ENCODE peak calls at places on chromosomes 4 and X, in seven cellular contexts. One of them, this sample, is unnamed. For H3K4me1, the result is how much of the 10 kb centered on the place peaks cover.

GRCh38 chrX:63961964-63962363 is 176.9 kb upstream of the ARHGEF9 start:
- DNase-seq in tibial nerve: no peak
- DNase-seq in Peyer's patch: no peak
- DNase-seq in A673: no peak
- DNase-seq in mammary epithelial cell: no peak
- DNase-seq in K562: no peak
- DNase-seq in CD8-positive, alpha-beta T cell: no peak
- DNase-seq in this sample: no peak

GRCh38 chrX:10197597-10198210 is 40.9 kb downstream of the CLCN4 start:
- DNase-seq in tibial nerve: no peak
- DNase-seq in Peyer's patch: no peak
- DNase-seq in A673: no peak
- DNase-seq in mammary epithelial cell: no peak
- DNase-seq in K562: no peak
- DNase-seq in CD8-positive, alpha-beta T cell: no peak
- DNase-seq in this sample: no peak

GRCh38 chr4:153409412-153409811 is 56.7 kb upstream of the TMEM131L start:
- DNase-seq in tibial nerve: no peak
- DNase-seq in Peyer's patch: no peak
- DNase-seq in A673: no peak
- DNase-seq in mammary epithelial cell: peak
- DNase-seq in K562: peak
- DNase-seq in CD8-positive, alpha-beta T cell: no peak
- DNase-seq in this sample: no peak

GRCh38 chr4:121686265-121686664 is 10.5 kb downstream of the ANXA5 start:
- DNase-seq in tibial nerve: no peak
- DNase-seq in Peyer's patch: no peak
- DNase-seq in A673: no peak
- DNase-seq in mammary epithelial cell: peak
- DNase-seq in K562: no peak
- DNase-seq in CD8-positive, alpha-beta T cell: no peak
- DNase-seq in this sample: no peak

GRCh38 chrX:43968347-43968746 is 4.8 kb downstream of the NDP start:
- DNase-seq in tibial nerve: no peak
- DNase-seq in Peyer's patch: no peak
- DNase-seq in A673: no peak
- DNase-seq in mammary epithelial cell: no peak
- DNase-seq in K562: no peak
- DNase-seq in CD8-positive, alpha-beta T cell: no peak
- DNase-seq in this sample: no peak

GRCh38 chr4:120850048-120850599 is 72.4 kb downstream of the PRDM5 start:
- DNase-seq in tibial nerve: no peak
- DNase-seq in Peyer's patch: no peak
- DNase-seq in A673: no peak
- DNase-seq in mammary epithelial cell: no peak
- DNase-seq in K562: no peak
- DNase-seq in CD8-positive, alpha-beta T cell: no peak
- DNase-seq in this sample: no peak

GRCh38 chr4:7043521-7044414 is 596 bp downstream of the TADA2B start:
- DNase-seq in tibial nerve: no peak
- DNase-seq in Peyer's patch: peak
- DNase-seq in A673: peak
- DNase-seq in mammary epithelial cell: peak
- DNase-seq in K562: peak
- DNase-seq in CD8-positive, alpha-beta T cell: peak
- DNase-seq in this sample: peak

GRCh38 chr4:56049428-56050212 is 100.9 kb downstream of the CEP135 start:
- DNase-seq in tibial nerve: no peak
- DNase-seq in Peyer's patch: no peak
- DNase-seq in A673: peak
- DNase-seq in mammary epithelial cell: peak
- DNase-seq in K562: peak
- DNase-seq in CD8-positive, alpha-beta T cell: no peak
- DNase-seq in this sample: no peak

GRCh38 chr4:108959497-108959896 is 196.6 kb upstream of the ETNPPL start:
- DNase-seq in tibial nerve: no peak
- DNase-seq in Peyer's patch: no peak
- DNase-seq in A673: no peak
- DNase-seq in mammary epithelial cell: no peak
- DNase-seq in K562: no peak
- DNase-seq in CD8-positive, alpha-beta T cell: no peak
- DNase-seq in this sample: no peak

GRCh38 chr4:20944451-20944850 is 244.2 kb downstream of the PACRGL start:
- DNase-seq in tibial nerve: no peak
- DNase-seq in Peyer's patch: no peak
- DNase-seq in A673: no peak
- DNase-seq in mammary epithelial cell: no peak
- DNase-seq in K562: no peak
- DNase-seq in CD8-positive, alpha-beta T cell: no peak
- DNase-seq in this sample: no peak

GRCh38 chr4:108529984-108530901 is 90.1 kb upstream of the RPL34 start:
- DNase-seq in tibial nerve: no peak
- DNase-seq in Peyer's patch: no peak
- DNase-seq in A673: no peak
- DNase-seq in mammary epithelial cell: no peak
- DNase-seq in K562: no peak
- DNase-seq in CD8-positive, alpha-beta T cell: no peak
- DNase-seq in this sample: no peak

GRCh38 chr4:54093609-54094240 is 6.2 kb upstream of the GSX2 start:
- DNase-seq in tibial nerve: no peak
- DNase-seq in Peyer's patch: no peak
- DNase-seq in A673: no peak
- DNase-seq in mammary epithelial cell: no peak
- DNase-seq in K562: no peak
- DNase-seq in CD8-positive, alpha-beta T cell: no peak
- DNase-seq in this sample: no peak

GRCh38 chr4:5800496-5800895 is 89.5 kb downstream of the EVC start:
- DNase-seq in tibial nerve: no peak
- DNase-seq in Peyer's patch: no peak
- DNase-seq in A673: no peak
- DNase-seq in mammary epithelial cell: no peak
- DNase-seq in K562: no peak
- DNase-seq in CD8-positive, alpha-beta T cell: no peak
- DNase-seq in this sample: no peak

GRCh38 chrX:20451936-20452335 is 185.2 kb upstream of the RPS6KA3 start:
- DNase-seq in tibial nerve: no peak
- DNase-seq in Peyer's patch: no peak
- DNase-seq in A673: no peak
- DNase-seq in mammary epithelial cell: no peak
- DNase-seq in K562: no peak
- DNase-seq in CD8-positive, alpha-beta T cell: no peak
- DNase-seq in this sample: no peak

GRCh38 chr4:129623233-129623632 is 527.3 kb downstream of the C4orf33 start:
- DNase-seq in tibial nerve: no peak
- DNase-seq in Peyer's patch: no peak
- DNase-seq in A673: no peak
- DNase-seq in mammary epithelial cell: no peak
- DNase-seq in K562: no peak
- DNase-seq in CD8-positive, alpha-beta T cell: no peak
- DNase-seq in this sample: no peak

GRCh38 chr4:25925486-25926201 is 11.6 kb downstream of the SMIM20 start:
- DNase-seq in tibial nerve: peak
- DNase-seq in Peyer's patch: peak
- DNase-seq in A673: peak
- DNase-seq in mammary epithelial cell: peak
- DNase-seq in K562: peak
- DNase-seq in CD8-positive, alpha-beta T cell: peak
- DNase-seq in this sample: no peak

GRCh38 chr4:69617083-69617694 is 22.3 kb downstream of the UGT2A2 start:
- DNase-seq in tibial nerve: no peak
- DNase-seq in Peyer's patch: no peak
- DNase-seq in A673: peak
- DNase-seq in mammary epithelial cell: peak
- DNase-seq in K562: peak
- DNase-seq in CD8-positive, alpha-beta T cell: no peak
- DNase-seq in this sample: no peak

GRCh38 chrX:13763489-13763888 is 28.9 kb downstream of the OFD1 start:
- DNase-seq in tibial nerve: peak
- DNase-seq in Peyer's patch: no peak
- DNase-seq in A673: no peak
- DNase-seq in mammary epithelial cell: no peak
- DNase-seq in K562: no peak
- DNase-seq in CD8-positive, alpha-beta T cell: no peak
- DNase-seq in this sample: no peak
- TF ChIP-seq CTCF in tibial nerve: no peak
- TF ChIP-seq CTCF in Peyer's patch: no peak
- TF ChIP-seq CTCF in A673: no peak
- TF ChIP-seq CTCF in mammary epithelial cell: no peak
- TF ChIP-seq CTCF in K562: no peak
- TF ChIP-seq CTCF in CD8-positive, alpha-beta T cell: no peak
- TF ChIP-seq CTCF in this sample: no peak

GRCh38 chr4:144547678-144548298 is 98.2 kb upstream of the HHIP start:
- DNase-seq in tibial nerve: no peak
- DNase-seq in Peyer's patch: no peak
- DNase-seq in A673: no peak
- DNase-seq in mammary epithelial cell: no peak
- DNase-seq in K562: no peak
- DNase-seq in CD8-positive, alpha-beta T cell: no peak
- DNase-seq in this sample: no peak
- H3K27ac ChIP-seq in tibial nerve: no peak
- H3K27ac ChIP-seq in Peyer's patch: no peak
- H3K27ac ChIP-seq in A673: no peak
- H3K27ac ChIP-seq in mammary epithelial cell: no peak
- H3K27ac ChIP-seq in K562: no peak
- H3K27ac ChIP-seq in CD8-positive, alpha-beta T cell: no peak
- H3K27ac ChIP-seq in this sample: no peak

GRCh38 chr4:168839758-168840385 is 170.2 kb downstream of the CBR4 start:
- DNase-seq in tibial nerve: no peak
- DNase-seq in Peyer's patch: no peak
- DNase-seq in A673: no peak
- DNase-seq in mammary epithelial cell: no peak
- DNase-seq in K562: no peak
- DNase-seq in CD8-positive, alpha-beta T cell: no peak
- DNase-seq in this sample: no peak

GRCh38 chr4:168835880-168836454 is 174.1 kb downstream of the CBR4 start:
- DNase-seq in tibial nerve: no peak
- DNase-seq in Peyer's patch: no peak
- DNase-seq in A673: no peak
- DNase-seq in mammary epithelial cell: no peak
- DNase-seq in K562: no peak
- DNase-seq in CD8-positive, alpha-beta T cell: no peak
- DNase-seq in this sample: no peak

GRCh38 chr4:168840386-168840763 is 169.7 kb downstream of the CBR4 start:
- DNase-seq in tibial nerve: no peak
- DNase-seq in Peyer's patch: no peak
- DNase-seq in A673: no peak
- DNase-seq in mammary epithelial cell: no peak
- DNase-seq in K562: no peak
- DNase-seq in CD8-positive, alpha-beta T cell: no peak
- DNase-seq in this sample: no peak

GRCh38 chr4:168836482-168836881 is 173.6 kb downstream of the CBR4 start:
- DNase-seq in tibial nerve: no peak
- DNase-seq in Peyer's patch: no peak
- DNase-seq in A673: no peak
- DNase-seq in mammary epithelial cell: no peak
- DNase-seq in K562: no peak
- DNase-seq in CD8-positive, alpha-beta T cell: no peak
- DNase-seq in this sample: no peak

DNA sequence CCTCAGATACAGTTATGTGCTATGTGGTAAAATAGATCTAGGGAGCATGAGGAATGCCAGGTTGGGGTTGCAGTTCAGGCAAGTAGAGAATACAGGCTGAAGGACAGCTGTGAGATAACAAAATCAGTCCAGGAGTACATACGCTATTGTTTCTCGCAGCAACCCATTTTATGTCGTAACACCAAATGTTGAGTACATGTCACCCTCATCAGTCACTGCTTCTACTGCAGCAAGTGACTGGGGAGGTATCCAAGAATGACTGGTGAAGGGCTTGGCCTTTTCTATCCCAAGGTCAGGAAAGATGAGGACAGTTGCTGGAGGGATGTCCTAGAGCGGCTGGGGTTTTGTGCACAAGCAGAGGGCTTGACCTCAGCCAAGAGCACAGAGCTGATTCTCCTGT is 172.1 kb downstream of the CBR4 start:
- DNase-seq in tibial nerve: no peak
- DNase-seq in Peyer's patch: no peak
- DNase-seq in A673: no peak
- DNase-seq in mammary epithelial cell: no peak
- DNase-seq in K562: no peak
- DNase-seq in CD8-positive, alpha-beta T cell: no peak
- DNase-seq in this sample: no peak
- H3K4me1 ChIP-seq in tibial nerve: under half
- H3K4me1 ChIP-seq in Peyer's patch: under half
- H3K4me1 ChIP-seq in A673: under half
- H3K4me1 ChIP-seq in mammary epithelial cell: half or more
- H3K4me1 ChIP-seq in K562: under half
- H3K4me1 ChIP-seq in CD8-positive, alpha-beta T cell: under half
- H3K4me1 ChIP-seq in this sample: under half

GRCh38 chrX:106959897-106960296 is 39.7 kb downstream of the CLDN2 start:
- DNase-seq in tibial nerve: no peak
- DNase-seq in Peyer's patch: no peak
- DNase-seq in A673: peak
- DNase-seq in mammary epithelial cell: peak
- DNase-seq in K562: no peak
- DNase-seq in CD8-positive, alpha-beta T cell: no peak
- DNase-seq in this sample: no peak
- TF ChIP-seq CTCF in tibial nerve: no peak
- TF ChIP-seq CTCF in Peyer's patch: no peak
- TF ChIP-seq CTCF in A673: peak
- TF ChIP-seq CTCF in mammary epithelial cell: peak
- TF ChIP-seq CTCF in K562: no peak
- TF ChIP-seq CTCF in CD8-positive, alpha-beta T cell: no peak
- TF ChIP-seq CTCF in this sample: no peak

GRCh38 chr4:77618383-77619241 is 13.0 kb downstream of the CXCL13 start:
- DNase-seq in tibial nerve: peak
- DNase-seq in Peyer's patch: peak
- DNase-seq in A673: peak
- DNase-seq in mammary epithelial cell: peak
- DNase-seq in K562: peak
- DNase-seq in CD8-positive, alpha-beta T cell: peak
- DNase-seq in this sample: peak

GRCh38 chr4:77621254-77621653 is 15.6 kb downstream of the CXCL13 start:
- DNase-seq in tibial nerve: no peak
- DNase-seq in Peyer's patch: no peak
- DNase-seq in A673: no peak
- DNase-seq in mammary epithelial cell: no peak
- DNase-seq in K562: no peak
- DNase-seq in CD8-positive, alpha-beta T cell: no peak
- DNase-seq in this sample: no peak

GRCh38 chr4:77615153-77615552 is 9.5 kb downstream of the CXCL13 start:
- DNase-seq in tibial nerve: no peak
- DNase-seq in Peyer's patch: no peak
- DNase-seq in A673: no peak
- DNase-seq in mammary epithelial cell: no peak
- DNase-seq in K562: no peak
- DNase-seq in CD8-positive, alpha-beta T cell: no peak
- DNase-seq in this sample: no peak

GRCh38 chr4:77617203-77617602 is 11.6 kb downstream of the CXCL13 start:
- DNase-seq in tibial nerve: no peak
- DNase-seq in Peyer's patch: no peak
- DNase-seq in A673: peak
- DNase-seq in mammary epithelial cell: peak
- DNase-seq in K562: no peak
- DNase-seq in CD8-positive, alpha-beta T cell: no peak
- DNase-seq in this sample: no peak

DNA sequence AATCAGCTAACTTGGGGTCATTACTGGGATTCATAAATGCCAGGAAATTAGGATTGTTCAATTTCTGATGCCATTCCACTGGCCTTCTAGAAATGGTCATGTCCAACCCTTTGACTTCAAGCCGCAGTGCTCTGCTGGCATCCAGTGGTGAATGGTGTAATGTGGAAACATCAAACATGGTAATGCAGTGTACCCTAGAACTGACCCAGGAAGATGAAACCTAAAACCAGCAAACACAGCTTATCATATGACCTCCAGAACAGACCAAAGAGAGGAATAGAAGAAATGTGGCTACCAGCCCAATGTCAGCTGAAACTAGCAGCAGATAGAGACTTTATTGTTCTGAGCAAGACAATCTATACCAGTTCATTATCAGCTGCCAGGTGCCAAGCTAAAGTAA is 13.8 kb downstream of the CXCL13 start:
- DNase-seq in tibial nerve: no peak
- DNase-seq in Peyer's patch: no peak
- DNase-seq in A673: no peak
- DNase-seq in mammary epithelial cell: no peak
- DNase-seq in K562: no peak
- DNase-seq in CD8-positive, alpha-beta T cell: no peak
- DNase-seq in this sample: no peak
- H3K27ac ChIP-seq in tibial nerve: no peak
- H3K27ac ChIP-seq in Peyer's patch: no peak
- H3K27ac ChIP-seq in A673: no peak
- H3K27ac ChIP-seq in mammary epithelial cell: no peak
- H3K27ac ChIP-seq in K562: no peak
- H3K27ac ChIP-seq in CD8-positive, alpha-beta T cell: no peak
- H3K27ac ChIP-seq in this sample: no peak

This sample was measured in lung.